ENCODE peak calls at places on chromosomes 16 and 17, in ten cellular contexts. One of them, this sample, is unnamed. For H3K4me1, the result is how much of the 10 kb centered on the place peaks cover.

GRCh38 chr16:53372942-53373871 is 61.1 kb upstream of the RBL2 start:
- DNase-seq in heart right ventricle: peak
- DNase-seq in H9: peak
- DNase-seq in psoas muscle: no peak
- DNase-seq in left ventricle myocardium inferior: no peak
- DNase-seq in GM23248: no peak
- DNase-seq in CD8-positive, alpha-beta T cell: peak
- DNase-seq in CD4-positive, CD25-positive, alpha-beta regulatory T cell: peak
- DNase-seq in GM23338: peak
- DNase-seq in right cardiac atrium: peak
- DNase-seq in this sample: no peak

GRCh38 chr16:30535777-30536190 is 1.1 kb upstream of the ZNF747 start:
- DNase-seq in GM23338: peak
- DNase-seq in psoas muscle: peak
- DNase-seq in H9: peak
- DNase-seq in left ventricle myocardium inferior: peak
- DNase-seq in heart right ventricle: peak
- DNase-seq in CD8-positive, alpha-beta T cell: peak
- DNase-seq in right cardiac atrium: peak
- DNase-seq in GM23248: peak
- DNase-seq in CD4-positive, CD25-positive, alpha-beta regulatory T cell: peak
- DNase-seq in this sample: peak

GRCh38 chr16:9258423-9259051 is 167.1 kb downstream of the HAPSTR1 start:
- DNase-seq in CD8-positive, alpha-beta T cell: no peak
- DNase-seq in psoas muscle: peak
- DNase-seq in left ventricle myocardium inferior: no peak
- DNase-seq in right cardiac atrium: no peak
- DNase-seq in H9: peak
- DNase-seq in CD4-positive, CD25-positive, alpha-beta regulatory T cell: no peak
- DNase-seq in GM23248: peak
- DNase-seq in GM23338: peak
- DNase-seq in heart right ventricle: peak
- DNase-seq in this sample: no peak

GRCh38 chr17:69802045-69802740 is 272.8 kb upstream of the KCNJ16 start:
- DNase-seq in CD4-positive, CD25-positive, alpha-beta regulatory T cell: no peak
- DNase-seq in H9: peak
- DNase-seq in heart right ventricle: no peak
- DNase-seq in CD8-positive, alpha-beta T cell: no peak
- DNase-seq in left ventricle myocardium inferior: peak
- DNase-seq in GM23248: no peak
- DNase-seq in GM23338: no peak
- DNase-seq in psoas muscle: no peak
- DNase-seq in right cardiac atrium: peak
- DNase-seq in this sample: no peak

GRCh38 chr16:19040400-19040799 is 27.0 kb upstream of the COQ7 start:
- DNase-seq in psoas muscle: no peak
- DNase-seq in heart right ventricle: no peak
- DNase-seq in GM23338: no peak
- DNase-seq in left ventricle myocardium inferior: no peak
- DNase-seq in CD8-positive, alpha-beta T cell: no peak
- DNase-seq in GM23248: no peak
- DNase-seq in CD4-positive, CD25-positive, alpha-beta regulatory T cell: no peak
- DNase-seq in right cardiac atrium: no peak
- DNase-seq in H9: no peak
- DNase-seq in this sample: no peak

GRCh38 chr16:22216191-22216831 is 10.2 kb downstream of the EEF2K start:
- DNase-seq in right cardiac atrium: no peak
- DNase-seq in heart right ventricle: no peak
- DNase-seq in H9: no peak
- DNase-seq in CD8-positive, alpha-beta T cell: no peak
- DNase-seq in left ventricle myocardium inferior: no peak
- DNase-seq in GM23338: no peak
- DNase-seq in GM23248: peak
- DNase-seq in CD4-positive, CD25-positive, alpha-beta regulatory T cell: no peak
- DNase-seq in psoas muscle: no peak
- DNase-seq in this sample: no peak

GRCh38 chr17:3665834-3666233 is 2.5 kb downstream of the TAX1BP3 start:
- DNase-seq in H9: no peak
- DNase-seq in GM23248: no peak
- DNase-seq in right cardiac atrium: peak
- DNase-seq in CD4-positive, CD25-positive, alpha-beta regulatory T cell: no peak
- DNase-seq in CD8-positive, alpha-beta T cell: no peak
- DNase-seq in heart right ventricle: peak
- DNase-seq in GM23338: no peak
- DNase-seq in left ventricle myocardium inferior: peak
- DNase-seq in psoas muscle: no peak
- DNase-seq in this sample: no peak

GRCh38 chr17:8430966-8431365 is 4.7 kb upstream of the NDEL1 start:
- DNase-seq in CD8-positive, alpha-beta T cell: no peak
- DNase-seq in left ventricle myocardium inferior: peak
- DNase-seq in H9: no peak
- DNase-seq in right cardiac atrium: peak
- DNase-seq in psoas muscle: peak
- DNase-seq in CD4-positive, CD25-positive, alpha-beta regulatory T cell: no peak
- DNase-seq in GM23338: no peak
- DNase-seq in heart right ventricle: peak
- DNase-seq in GM23248: peak
- DNase-seq in this sample: peak

GRCh38 chr16:67571981-67572431 is 9.7 kb downstream of the CTCF start:
- DNase-seq in heart right ventricle: no peak
- DNase-seq in GM23338: no peak
- DNase-seq in CD4-positive, CD25-positive, alpha-beta regulatory T cell: no peak
- DNase-seq in GM23248: peak
- DNase-seq in right cardiac atrium: no peak
- DNase-seq in H9: no peak
- DNase-seq in psoas muscle: no peak
- DNase-seq in left ventricle myocardium inferior: no peak
- DNase-seq in CD8-positive, alpha-beta T cell: no peak
- DNase-seq in this sample: no peak

GRCh38 chr16:22813946-22814325 is at the start of gene HS3ST2:
- DNase-seq in GM23338: peak
- DNase-seq in heart right ventricle: peak
- DNase-seq in H9: peak
- DNase-seq in CD4-positive, CD25-positive, alpha-beta regulatory T cell: no peak
- DNase-seq in CD8-positive, alpha-beta T cell: no peak
- DNase-seq in right cardiac atrium: peak
- DNase-seq in left ventricle myocardium inferior: peak
- DNase-seq in psoas muscle: peak
- DNase-seq in GM23248: peak
- DNase-seq in this sample: peak

GRCh38 chr16:74275031-74275636 is 21.5 kb upstream of the PSMD7 start:
- DNase-seq in GM23248: peak
- DNase-seq in H9: no peak
- DNase-seq in CD8-positive, alpha-beta T cell: no peak
- DNase-seq in heart right ventricle: no peak
- DNase-seq in right cardiac atrium: no peak
- DNase-seq in GM23338: peak
- DNase-seq in CD4-positive, CD25-positive, alpha-beta regulatory T cell: no peak
- DNase-seq in left ventricle myocardium inferior: no peak
- DNase-seq in psoas muscle: no peak
- DNase-seq in this sample: no peak

DNA sequence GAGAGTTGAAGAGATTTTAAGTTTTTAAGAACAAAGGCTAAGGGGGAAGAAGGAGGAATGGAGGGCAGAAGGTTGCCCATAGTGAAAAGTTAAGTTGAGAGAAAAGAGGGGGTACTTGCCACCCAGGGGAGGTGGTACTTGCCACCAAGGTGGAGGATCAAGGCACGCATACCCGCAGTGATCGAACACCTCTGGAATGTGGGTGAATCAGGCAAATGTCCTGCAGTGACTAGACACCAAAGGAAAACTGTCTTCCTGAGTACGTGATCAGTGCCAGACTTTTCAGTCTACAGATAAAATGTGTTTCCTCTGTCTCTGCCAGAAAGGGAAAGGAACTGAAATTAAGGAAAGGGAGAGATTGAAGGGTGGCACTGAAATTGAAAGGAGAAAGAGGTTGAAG is 2285.3 kb downstream of the TP53TG3F start:
- DNase-seq in GM23248: no peak
- DNase-seq in CD8-positive, alpha-beta T cell: no peak
- DNase-seq in psoas muscle: no peak
- DNase-seq in left ventricle myocardium inferior: no peak
- DNase-seq in right cardiac atrium: no peak
- DNase-seq in CD4-positive, CD25-positive, alpha-beta regulatory T cell: no peak
- DNase-seq in GM23338: no peak
- DNase-seq in H9: no peak
- DNase-seq in heart right ventricle: no peak
- DNase-seq in this sample: no peak
- H3K4me1 ChIP-seq in GM23248: under half
- H3K4me1 ChIP-seq in CD8-positive, alpha-beta T cell: under half
- H3K4me1 ChIP-seq in psoas muscle: under half
- H3K4me1 ChIP-seq in left ventricle myocardium inferior: under half
- H3K4me1 ChIP-seq in right cardiac atrium: under half
- H3K4me1 ChIP-seq in CD4-positive, CD25-positive, alpha-beta regulatory T cell: under half
- H3K4me1 ChIP-seq in GM23338: under half
- H3K4me1 ChIP-seq in H9: under half
- H3K4me1 ChIP-seq in heart right ventricle: under half
- H3K4me1 ChIP-seq in this sample: under half

DNA sequence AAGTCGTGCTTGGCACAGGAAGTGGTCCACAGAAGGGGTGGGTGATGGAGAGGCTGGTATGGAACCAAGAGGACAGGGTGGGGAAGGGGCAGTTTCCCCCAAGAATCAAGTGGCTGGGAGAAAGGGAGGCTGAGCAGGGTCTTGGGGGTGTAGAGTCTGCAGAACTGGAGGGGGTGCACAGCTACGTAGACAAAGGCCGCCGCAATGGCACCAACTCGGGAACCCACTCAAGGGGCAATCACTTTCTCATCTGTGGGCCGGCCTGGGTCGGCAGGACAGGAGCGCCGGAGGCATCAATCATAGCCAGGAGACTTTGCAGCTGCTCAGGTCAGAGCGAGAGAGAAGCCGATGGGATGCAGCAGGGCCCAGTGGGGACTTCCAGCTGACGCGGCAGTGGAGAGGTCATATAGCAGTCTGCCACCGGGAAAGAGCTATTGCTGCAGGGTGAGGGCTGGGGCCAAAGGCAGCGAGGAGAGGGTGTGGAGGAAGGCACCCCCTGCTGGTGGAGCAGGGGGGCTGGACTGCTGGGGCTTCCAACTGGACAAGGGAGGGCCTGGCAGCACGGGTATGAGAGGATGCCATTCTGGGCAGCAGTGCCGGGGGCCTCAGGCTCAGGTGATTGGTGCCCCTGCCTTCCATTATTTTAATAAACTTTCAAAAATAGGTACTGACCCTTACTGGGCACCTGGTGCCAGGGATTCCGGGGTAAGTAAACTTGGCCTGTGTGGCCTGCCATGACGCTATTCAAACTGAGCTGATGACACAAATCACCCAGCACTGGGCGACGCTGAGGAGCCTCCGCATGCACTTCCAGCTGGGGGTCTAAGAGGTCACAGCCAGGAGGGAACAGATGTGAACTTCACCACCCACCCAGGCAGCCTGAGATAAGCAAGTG is 52.5 kb upstream of the MTSS2 start:
- DNase-seq in H9: peak
- DNase-seq in left ventricle myocardium inferior: peak
- DNase-seq in CD4-positive, CD25-positive, alpha-beta regulatory T cell: no peak
- DNase-seq in heart right ventricle: peak
- DNase-seq in GM23338: peak
- DNase-seq in GM23248: peak
- DNase-seq in right cardiac atrium: peak
- DNase-seq in CD8-positive, alpha-beta T cell: peak
- DNase-seq in psoas muscle: peak
- DNase-seq in this sample: peak
- H3K27ac ChIP-seq in H9: no peak
- H3K27ac ChIP-seq in left ventricle myocardium inferior: peak
- H3K27ac ChIP-seq in CD4-positive, CD25-positive, alpha-beta regulatory T cell: peak
- H3K27ac ChIP-seq in heart right ventricle: peak
- H3K27ac ChIP-seq in GM23338: no peak
- H3K27ac ChIP-seq in GM23248: peak
- H3K27ac ChIP-seq in right cardiac atrium: peak
- H3K27ac ChIP-seq in CD8-positive, alpha-beta T cell: peak
- H3K27ac ChIP-seq in psoas muscle: peak
- H3K27ac ChIP-seq in this sample: peak

DNA sequence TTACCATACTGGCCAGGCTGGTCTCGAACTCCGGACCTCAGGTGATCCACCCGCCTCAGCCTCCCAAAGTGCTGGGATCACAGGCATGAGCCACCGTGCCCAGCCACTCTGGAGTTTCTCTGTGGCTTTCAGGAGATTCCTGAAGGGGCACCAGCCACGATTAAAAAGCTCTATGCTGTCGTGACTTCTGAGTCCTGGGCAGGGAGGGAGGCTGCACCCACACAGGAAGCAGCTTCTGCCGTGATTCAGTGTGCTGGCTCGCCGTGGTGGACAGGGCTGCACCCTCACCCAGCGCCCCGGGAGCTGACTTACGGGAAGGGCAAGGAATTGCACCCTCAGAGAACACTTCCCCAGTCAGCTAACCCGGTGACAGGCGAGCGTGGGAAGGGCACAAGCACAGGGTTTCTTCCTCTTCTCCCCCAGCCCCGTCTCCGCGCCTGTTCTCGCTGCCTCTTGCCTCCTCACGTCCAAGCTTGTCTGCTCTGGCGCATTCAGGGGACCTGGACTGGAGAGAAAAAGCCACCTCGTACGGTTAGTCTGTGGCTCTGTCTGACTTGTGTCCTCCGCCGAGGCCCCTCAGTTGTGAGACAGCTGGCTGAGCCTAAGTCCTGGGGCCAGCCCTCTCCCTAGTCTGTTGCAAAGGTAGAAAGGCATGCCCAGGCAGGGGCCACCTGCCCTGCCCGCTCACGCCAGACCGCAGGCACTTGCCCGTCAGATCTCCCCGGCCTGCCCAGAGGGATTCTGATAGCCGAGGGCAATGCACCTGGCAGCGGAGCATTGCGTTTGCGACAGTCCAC is 145.0 kb downstream of the SEC14L1 start:
- DNase-seq in heart right ventricle: peak
- DNase-seq in psoas muscle: peak
- DNase-seq in right cardiac atrium: peak
- DNase-seq in CD8-positive, alpha-beta T cell: no peak
- DNase-seq in left ventricle myocardium inferior: peak
- DNase-seq in GM23338: no peak
- DNase-seq in CD4-positive, CD25-positive, alpha-beta regulatory T cell: no peak
- DNase-seq in H9: no peak
- DNase-seq in GM23248: peak
- DNase-seq in this sample: peak
- H3K4me1 ChIP-seq in heart right ventricle: half or more
- H3K4me1 ChIP-seq in psoas muscle: under half
- H3K4me1 ChIP-seq in right cardiac atrium: under half
- H3K4me1 ChIP-seq in CD8-positive, alpha-beta T cell: under half
- H3K4me1 ChIP-seq in left ventricle myocardium inferior: under half
- H3K4me1 ChIP-seq in GM23338: under half
- H3K4me1 ChIP-seq in CD4-positive, CD25-positive, alpha-beta regulatory T cell: under half
- H3K4me1 ChIP-seq in H9: under half
- H3K4me1 ChIP-seq in GM23248: under half
- H3K4me1 ChIP-seq in this sample: under half

DNA sequence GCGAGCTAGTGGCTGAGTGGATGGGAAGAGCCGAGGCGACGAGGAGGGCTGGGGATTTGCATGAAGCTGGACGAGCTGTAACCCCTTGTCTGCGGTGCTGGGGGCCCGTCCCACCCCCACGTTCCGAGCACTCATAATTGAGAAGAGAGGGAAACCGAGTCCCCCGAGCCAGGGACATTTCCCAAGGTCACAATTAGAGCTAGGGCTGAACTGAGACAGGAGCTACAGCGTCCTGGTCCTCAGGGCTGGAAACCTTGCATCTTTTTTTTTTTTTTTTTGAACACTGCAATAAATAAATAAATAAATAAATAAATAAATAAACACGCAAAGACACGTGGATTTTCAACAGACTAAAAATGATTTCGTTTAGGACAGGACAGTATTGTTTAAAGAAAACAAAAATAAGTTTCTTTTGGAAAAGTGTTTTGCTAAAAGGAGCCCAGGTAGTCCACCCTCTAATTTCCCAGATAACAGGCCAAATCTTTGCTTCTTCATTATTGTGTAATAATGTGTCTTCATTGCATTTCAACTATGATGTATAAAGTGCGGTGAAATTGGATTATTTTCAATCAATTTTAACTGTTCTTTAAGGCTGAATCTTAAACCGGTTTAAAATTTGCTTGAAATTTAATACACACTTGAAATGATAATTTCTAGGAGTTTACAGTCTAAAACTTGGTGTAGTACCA is 992 bp downstream of the GDPD1 start:
- DNase-seq in GM23338: no peak
- DNase-seq in left ventricle myocardium inferior: no peak
- DNase-seq in CD8-positive, alpha-beta T cell: no peak
- DNase-seq in psoas muscle: no peak
- DNase-seq in heart right ventricle: no peak
- DNase-seq in right cardiac atrium: no peak
- DNase-seq in CD4-positive, CD25-positive, alpha-beta regulatory T cell: no peak
- DNase-seq in GM23248: peak
- DNase-seq in H9: no peak
- DNase-seq in this sample: peak
- H3K27ac ChIP-seq in GM23338: no peak
- H3K27ac ChIP-seq in left ventricle myocardium inferior: peak
- H3K27ac ChIP-seq in CD8-positive, alpha-beta T cell: peak
- H3K27ac ChIP-seq in psoas muscle: no peak
- H3K27ac ChIP-seq in heart right ventricle: peak
- H3K27ac ChIP-seq in right cardiac atrium: no peak
- H3K27ac ChIP-seq in CD4-positive, CD25-positive, alpha-beta regulatory T cell: peak
- H3K27ac ChIP-seq in GM23248: no peak
- H3K27ac ChIP-seq in H9: no peak
- H3K27ac ChIP-seq in this sample: no peak